ENCODE peak calls at places on chromosomes 2 and 18, in five cellular contexts. Y, Q, R, A and V are unnamed samples.
A peak's percentile ranks its signal among the peaks of the same experiment; 100 is the strongest.

GRCh38 chr2:30776831-30777652 is 30.2 kb downstream of the CAPN13 start:
- DNase-seq in Y (no peak), Q (peak; percentile 54), R (no peak), A (no peak), V (peak; percentile 28)

GRCh38 chr18:25278415-25278814 is 73.6 kb downstream of the ZNF521 start:
- DNase-seq in Y (no peak), Q (no peak), R (peak; percentile 31), A (no peak), V (no peak)

GRCh38 chr2:86078801-86079545 is 26.7 kb downstream of the POLR1A start:
- DNase-seq in Y (no peak), Q (peak; percentile 63), R (peak; percentile 50), A (peak; percentile 29), V (no peak)

GRCh38 chr2:113202305-113203216 is 28.8 kb downstream of the PSD4 start:
- DNase-seq in Y (no peak), Q (no peak), R (no peak), A (no peak), V (no peak)

GRCh38 chr2:17573085-17573805 is 32.7 kb downstream of the VSNL1 start:
- DNase-seq in Y (no peak), Q (no peak), R (no peak), A (no peak), V (no peak)

GRCh38 chr18:36829362-36830140 is 624 bp downstream of the KIAA1328 start:
- DNase-seq in Y (no peak), Q (no peak), R (no peak), A (no peak), V (no peak)

GRCh38 chr2:141109633-141110032 is 1021.2 kb downstream of the LRP1B start:
- DNase-seq in Y (no peak), Q (no peak), R (no peak), A (no peak), V (no peak)

GRCh38 chr18:59272971-59273935 is at the start of gene RAX:
- DNase-seq in Y (no peak), Q (no peak), R (peak; percentile 22), A (no peak), V (no peak)

GRCh38 chr2:66576381-66577330 is 141.7 kb downstream of the MEIS1 start:
- DNase-seq in Y (no peak), Q (no peak), R (peak; percentile 68), A (no peak), V (peak; percentile 40)

GRCh38 chr18:22563098-22563707 is 145.5 kb upstream of the CTAGE1 start:
- DNase-seq in Y (no peak), Q (peak; percentile 73), R (peak; percentile 69), A (peak; percentile 40), V (no peak)

GRCh38 chr2:25494626-25495025 is 152.9 kb upstream of the DNMT3A start:
- DNase-seq in Y (no peak), Q (no peak), R (no peak), A (no peak), V (no peak)
- H3K27me3 ChIP-seq in Y (no peaks in the 10 kb centered on the region), Q (no peaks in the 10 kb centered on the region), R (no peaks in the 10 kb centered on the region), A (no peaks in the 10 kb centered on the region), V (no peaks in the 10 kb centered on the region)

GRCh38 chr2:168470880-168471475 is 14.9 kb downstream of the CERS6 start:
- DNase-seq in Y (no peak), Q (no peak), R (no peak), A (no peak), V (no peak)
- H3K4me3 ChIP-seq in Y (no peak overlapping the region), Q (no peak overlapping the region), R (no peak overlapping the region), A (no peak overlapping the region), V (no peak overlapping the region)

DNA sequence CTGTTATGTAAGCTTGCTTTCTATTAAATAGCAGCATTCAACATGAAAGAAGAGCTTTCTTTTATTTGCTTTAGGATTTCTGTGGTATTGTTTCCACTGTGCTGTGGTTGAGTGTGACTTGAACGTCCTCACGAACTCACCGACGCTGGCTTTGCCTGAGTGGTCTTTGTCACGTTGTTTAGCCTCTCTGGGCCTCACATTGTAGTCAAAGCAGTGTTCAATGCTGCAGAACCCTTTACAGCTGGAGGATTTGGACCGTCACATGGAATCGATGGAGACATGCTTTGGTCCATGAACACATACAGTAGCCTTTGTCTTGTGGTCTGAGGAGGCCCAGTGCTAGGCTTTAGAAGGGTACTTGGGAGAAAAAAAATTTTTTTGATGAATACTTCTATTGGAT is 66.3 kb downstream of the TANC1 start:
- DNase-seq in Y (no peak), Q (no peak), R (no peak), A (no peak), V (no peak)
- H3K27ac ChIP-seq in Y (no peak overlapping the region), Q (peak overlapping the region; percentile 84), R (no peak overlapping the region), A (no peak overlapping the region), V (no peak overlapping the region)

GRCh38 chr2:242032780-242033656 is 163.5 kb downstream of the RTP5 start:
- DNase-seq in Y (no peak), Q (no peak), R (no peak), A (no peak), V (no peak)
- H3K27me3 ChIP-seq in Y (no peaks in the 10 kb centered on the region), Q (no peaks in the 10 kb centered on the region), R (no peaks in the 10 kb centered on the region), A (no peaks in the 10 kb centered on the region), V (no peaks in the 10 kb centered on the region)

GRCh38 chr2:144937899-144938298 is 418.0 kb upstream of the ZEB2 start:
- DNase-seq in Y (no peak), Q (no peak), R (no peak), A (peak; percentile 47), V (no peak)

GRCh38 chr2:144939590-144939989 is 419.7 kb upstream of the ZEB2 start:
- DNase-seq in Y (no peak), Q (no peak), R (no peak), A (no peak), V (no peak)

GRCh38 chr2:144936442-144936841 is 416.5 kb upstream of the ZEB2 start:
- DNase-seq in Y (no peak), Q (no peak), R (no peak), A (no peak), V (no peak)

GRCh38 chr2:144937066-144937465 is 417.1 kb upstream of the ZEB2 start:
- DNase-seq in Y (no peak), Q (no peak), R (no peak), A (no peak), V (no peak)

DNA sequence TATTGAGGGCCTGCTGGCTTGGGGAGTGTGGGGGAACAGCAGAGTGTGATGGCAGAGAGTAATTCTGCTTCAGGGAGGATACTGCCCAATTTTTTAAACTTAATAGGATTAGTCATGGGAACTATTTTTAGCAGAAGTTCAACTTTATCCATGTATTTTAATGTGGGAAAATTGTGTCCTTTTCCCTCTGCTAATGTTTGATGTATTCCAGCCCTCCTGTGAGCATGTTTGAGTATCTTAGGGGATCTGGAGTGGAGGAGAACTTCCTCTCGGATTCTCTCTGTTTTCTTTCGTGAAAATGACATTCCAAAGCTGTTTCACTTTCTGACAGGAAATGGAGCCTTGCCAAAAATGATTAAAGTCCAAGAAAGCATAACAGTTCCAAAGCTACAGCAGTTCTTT is 418.4 kb upstream of the ZEB2 start:
- DNase-seq in Y (no peak), Q (no peak), R (peak; percentile 17), A (no peak), V (no peak)
- H3K4me3 ChIP-seq in Y (peak overlapping the region; percentile 31), Q (no peak overlapping the region), R (peak overlapping the region; percentile 1), A (peak overlapping the region; percentile 11), V (no peak overlapping the region)